ENCODE peak calls at places on chromosomes 2 and 18, in seven cellular contexts. U is left ventricle myocardium inferior, E is fibroblast of lung, H is mammary epithelial cell, N is left lung, S is adrenal gland, P is SK-N-SH. I is an unnamed sample.

GRCh38 chr2:131009713-131010475 is 83.4 kb downstream of the FAM168B start:
- DNase-seq in U (no peak), E (no peak), H (no peak), N (no peak), S (no peak), P (no peak), I (no peak)

GRCh38 chr2:138707424-138708074 is 72.6 kb downstream of the NXPH2 start:
- DNase-seq in U (no peak), E (peak; percentile 95), H (peak; percentile 55), N (no peak), S (no peak), P (no peak), I (peak; percentile 20)

GRCh38 chr2:207141381-207141780 is 24.4 kb downstream of the KLF7 start:
- DNase-seq in U (no peak), E (no peak), H (no peak), N (no peak), S (no peak), P (no peak), I (no peak)

GRCh38 chr2:147792966-147793617 is 51.7 kb upstream of the ACVR2A start:
- DNase-seq in U (no peak), E (peak; percentile 97), H (peak; percentile 19), N (no peak), S (no peak), P (no peak), I (peak; percentile 8)

GRCh38 chr18:35835838-35836237 is 136.6 kb upstream of the RMP24 start:
- DNase-seq in U (no peak), E (no peak), H (no peak), N (no peak), S (no peak), P (no peak), I (no peak)

GRCh38 chr2:173752152-173752551 is 213.0 kb downstream of the SP3 start:
- DNase-seq in U (no peak), E (peak; percentile 6), H (no peak), N (no peak), S (no peak), P (peak; percentile 11), I (no peak)

GRCh38 chr18:23972416-23972815 is 42.1 kb upstream of the TTC39C start:
- DNase-seq in U (no peak), E (peak; percentile 33), H (peak; percentile 89), N (no peak), S (no peak), P (no peak), I (peak; percentile 82)

GRCh38 chr2:236932711-236933300 is 152.9 kb upstream of the COPS8 start:
- DNase-seq in U (no peak), E (no peak), H (no peak), N (no peak), S (no peak), P (no peak), I (no peak)

GRCh38 chr2:64730551-64731305 is 77.0 kb upstream of the SERTAD2 start:
- DNase-seq in U (peak; percentile 38), E (peak; percentile 85), H (peak; percentile 74), N (peak; percentile 80), S (peak; percentile 72), P (peak; percentile 64), I (peak; percentile 56)

GRCh38 chr2:10930731-10931516 is 19.2 kb downstream of the KCNF1 start:
- DNase-seq in U (no peak), E (peak; percentile 26), H (no peak), N (no peak), S (no peak), P (no peak), I (no peak)

GRCh38 chr2:26000561-26001211 is 18.4 kb upstream of the KIF3C start:
- DNase-seq in U (no peak), E (no peak), H (peak; percentile 62), N (peak; percentile 66), S (peak; percentile 31), P (no peak), I (no peak)
- H3K27ac ChIP-seq in U (no peak overlapping the region), E (no peak overlapping the region), H (peak overlapping the region; percentile 12), N (peak overlapping the region; percentile 91), S (no peak overlapping the region), P (no peak overlapping the region), I (no peak overlapping the region)

DNA sequence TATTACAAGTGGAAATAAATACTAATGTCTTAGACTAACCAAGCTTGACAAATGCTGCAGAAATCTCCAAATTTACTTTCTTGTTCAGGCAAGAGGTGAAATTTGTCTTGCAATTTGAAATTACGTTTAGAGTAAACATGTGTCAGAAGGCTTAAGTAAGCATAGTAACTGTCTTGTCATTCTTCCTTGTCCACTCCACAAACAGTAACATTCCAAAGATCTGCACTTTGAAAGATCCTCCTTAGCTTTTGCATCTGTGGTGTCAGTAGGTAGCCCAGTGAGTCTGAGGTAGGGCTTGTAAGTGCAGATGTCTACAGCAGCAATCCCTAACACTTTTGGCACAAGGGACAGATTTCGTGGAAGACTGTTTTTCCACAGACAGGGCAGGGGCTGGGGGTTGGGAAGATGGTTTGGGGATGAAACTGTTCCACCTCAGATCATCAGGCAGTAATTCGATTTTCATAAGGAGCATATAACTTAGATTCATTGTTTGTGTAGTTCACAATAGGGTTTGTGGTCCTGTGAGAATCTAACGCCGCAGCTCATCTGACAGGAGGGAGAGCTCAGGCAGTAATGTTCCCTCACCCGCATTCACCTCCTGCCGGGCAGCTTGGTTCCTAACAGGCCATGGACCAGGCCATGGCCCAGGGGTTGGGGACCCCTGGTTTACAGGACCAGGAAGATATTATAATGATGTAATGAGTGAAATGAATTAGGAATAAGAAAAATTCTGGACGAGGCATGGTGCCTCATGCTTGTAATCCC is 18.6 kb downstream of the RASGRP3 start:
- DNase-seq in U (no peak), E (no peak), H (no peak), N (no peak), S (no peak), P (no peak), I (no peak)
- H3K4me1 ChIP-seq in U (peaks cover 92% of the 10 kb centered on the region), E (no peaks in the 10 kb centered on the region), H (no peaks in the 10 kb centered on the region), N (peaks cover 18% of the 10 kb centered on the region), S (no peaks in the 10 kb centered on the region), P (no peaks in the 10 kb centered on the region), I (no peaks in the 10 kb centered on the region)

GRCh38 chr18:2050702-2051201 is 520.6 kb downstream of the METTL4 start:
- DNase-seq in U (no peak), E (peak; percentile 55), H (peak; percentile 91), N (no peak), S (no peak), P (no peak), I (peak; percentile 91)
- H3K27ac ChIP-seq in U (no peak overlapping the region), E (no peak overlapping the region), H (peak overlapping the region; percentile 23), N (no peak overlapping the region), S (no peak overlapping the region), P (no peak overlapping the region), I (no peak overlapping the region)

GRCh38 chr18:59501876-59502221 is 142.8 kb upstream of the LMAN1 start:
- DNase-seq in U (no peak), E (peak; percentile 49), H (no peak), N (no peak), S (no peak), P (no peak), I (peak; percentile 57)

GRCh38 chr18:59502899-59503245 is 143.8 kb upstream of the LMAN1 start:
- DNase-seq in U (no peak), E (no peak), H (no peak), N (no peak), S (no peak), P (peak; percentile 63), I (no peak)

GRCh38 chr18:59502222-59502898 is 143.3 kb upstream of the LMAN1 start:
- DNase-seq in U (peak; percentile 30), E (peak; percentile 88), H (peak; percentile 84), N (peak; percentile 43), S (no peak), P (no peak), I (peak; percentile 89)

GRCh38 chr18:59509477-59510173 is 150.6 kb upstream of the LMAN1 start:
- DNase-seq in U (peak; percentile 33), E (peak; percentile 16), H (no peak), N (no peak), S (no peak), P (no peak), I (no peak)

GRCh38 chr18:59505311-59505710 is 146.2 kb upstream of the LMAN1 start:
- DNase-seq in U (no peak), E (peak; percentile 20), H (no peak), N (no peak), S (no peak), P (no peak), I (no peak)
- H3K4me1 ChIP-seq in U (peaks cover 41% of the 10 kb centered on the region), E (peaks cover 37% of the 10 kb centered on the region), H (peaks cover 31% of the 10 kb centered on the region), N (no peaks in the 10 kb centered on the region), S (peaks cover 22% of the 10 kb centered on the region), P (peaks cover 21% of the 10 kb centered on the region), I (peaks cover 17% of the 10 kb centered on the region)

DNA sequence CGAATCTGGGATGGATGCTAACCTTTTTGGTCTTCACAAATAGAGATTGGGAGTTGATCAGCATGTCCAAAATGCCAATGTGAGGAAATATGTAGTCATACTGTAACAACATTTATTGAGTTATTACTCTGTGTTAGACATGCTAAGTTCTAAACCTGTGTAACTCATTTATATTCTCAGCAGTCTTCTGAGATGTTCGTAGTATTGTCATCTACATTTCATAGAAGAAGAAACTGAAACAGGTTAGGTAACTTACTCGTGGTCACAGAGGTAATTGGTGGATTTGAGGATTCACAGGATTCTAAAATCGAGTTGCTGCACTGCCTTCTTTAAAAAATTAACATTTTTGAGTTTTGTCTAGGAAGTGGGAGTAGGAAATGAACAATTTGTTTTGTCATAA is 162.1 kb downstream of the UBE2E3 start:
- DNase-seq in U (no peak), E (no peak), H (no peak), N (no peak), S (no peak), P (no peak), I (no peak)
- H3K27ac ChIP-seq in U (no peak overlapping the region), E (no peak overlapping the region), H (no peak overlapping the region), N (no peak overlapping the region), S (no peak overlapping the region), P (no peak overlapping the region), I (no peak overlapping the region)

GRCh38 chr2:238284802-238285515 is 3.5 kb downstream of the PER2 start:
- DNase-seq in U (no peak), E (no peak), H (no peak), N (no peak), S (no peak), P (no peak), I (no peak)

GRCh38 chr2:238286095-238286494 is 2.3 kb downstream of the PER2 start:
- DNase-seq in U (no peak), E (no peak), H (no peak), N (no peak), S (no peak), P (no peak), I (no peak)

GRCh38 chr2:238286987-238287386 is 1.4 kb downstream of the PER2 start:
- DNase-seq in U (no peak), E (peak; percentile 22), H (no peak), N (no peak), S (no peak), P (no peak), I (no peak)

GRCh38 chr2:238286551-238286950 is 1.9 kb downstream of the PER2 start:
- DNase-seq in U (peak; percentile 50), E (peak; percentile 89), H (peak; percentile 86), N (peak; percentile 73), S (peak; percentile 62), P (no peak), I (peak; percentile 56)

DNA sequence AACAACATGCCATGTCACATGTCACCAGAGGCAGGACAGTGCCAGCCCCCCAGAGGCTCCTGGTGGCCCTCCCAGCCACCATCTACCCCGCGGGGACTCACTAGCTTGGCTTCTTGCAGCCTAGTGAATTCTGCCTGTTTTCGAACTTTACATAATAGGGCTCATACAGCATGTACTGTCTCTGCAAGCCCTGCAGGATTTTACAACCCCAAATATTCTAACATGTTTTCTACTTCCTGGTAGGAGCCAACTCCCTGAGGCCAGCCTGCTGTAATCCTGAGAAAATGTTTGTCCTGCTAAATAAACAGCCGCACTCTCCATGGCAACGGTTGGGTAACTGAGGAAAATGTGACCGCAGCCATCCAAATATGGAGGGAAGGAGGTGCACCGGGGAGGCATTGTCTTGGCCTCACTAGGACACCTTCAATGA is 2.7 kb downstream of the PER2 start:
- DNase-seq in U (peak; percentile 60), E (peak; percentile 94), H (peak; percentile 96), N (peak; percentile 85), S (no peak), P (no peak), I (peak; percentile 94)
- H3K4me1 ChIP-seq in U (peaks cover 82% of the 10 kb centered on the region), E (peaks cover 23% of the 10 kb centered on the region), H (peaks cover 49% of the 10 kb centered on the region), N (peaks cover 71% of the 10 kb centered on the region), S (peaks cover 23% of the 10 kb centered on the region), P (peaks cover 15% of the 10 kb centered on the region), I (peaks cover 29% of the 10 kb centered on the region)

I was measured in foreskin keratinocyte.